ENCODE peak calls at places on chromosomes 1 and 21, in four cellular contexts. Y is H1, B is HCT116, I is K562. Q is an unnamed sample. For H4K20me1, the result is how much of the 10 kb centered on the place peaks cover.

GRCh38 chr1:90761156-90761555 is 44.1 kb upstream of the BARHL2 start:
- DNase-seq in Y (no peak), B (no peak), I (no peak), Q (no peak)

GRCh38 chr1:46394108-46394871 is at the start of gene FAAH:
- DNase-seq in B (peak), I (no peak), Y (no peak), Q (no peak)

GRCh38 chr1:100611086-100611485 is 73.1 kb downstream of the GPR88 start:
- DNase-seq in Y (no peak), B (no peak), I (no peak), Q (no peak)

GRCh38 chr1:58446368-58446767 is 100.2 kb downstream of the OMA1 start:
- DNase-seq in Y (no peak), B (no peak), I (no peak), Q (no peak)

GRCh38 chr1:7174561-7174960 is 389.3 kb downstream of the CAMTA1 start:
- DNase-seq in B (no peak), Y (no peak), I (no peak), Q (no peak)

GRCh38 chr1:8902765-8903164 is 24.3 kb upstream of the ENO1 start:
- DNase-seq in I (no peak), Y (no peak), B (no peak), Q (no peak)

GRCh38 chr1:200925821-200926220 is 31.1 kb downstream of the INAVA start:
- DNase-seq in I (no peak), Y (no peak), B (no peak), Q (no peak)

GRCh38 chr1:3170566-3171453 is 101.8 kb downstream of the PRDM16 start:
- DNase-seq in I (peak), Y (no peak), B (no peak), Q (no peak)

GRCh38 chr1:70553192-70553956 is 142.3 kb downstream of the CTH start:
- DNase-seq in Y (no peak), I (no peak), B (no peak), Q (no peak)

GRCh38 chr21:26686278-26686677 is 113.2 kb upstream of the CYYR1 start:
- DNase-seq in B (no peak), I (no peak), Y (no peak), Q (no peak)

GRCh38 chr1:10795305-10796021 is 983 bp downstream of the CASZ1 start:
- DNase-seq in B (no peak), Y (no peak), I (no peak), Q (no peak)

GRCh38 chr21:38506606-38507331 is 8.5 kb upstream of the ERG start:
- DNase-seq in I (no peak), Y (no peak), B (no peak), Q (no peak)

GRCh38 chr21:41932191-41932575 is 21.6 kb downstream of the C2CD2 start:
- DNase-seq in Y (no peak), I (peak), B (peak), Q (no peak)

GRCh38 chr21:28294046-28294445 is 698.6 kb downstream of the LTN1 start:
- DNase-seq in I (no peak), Y (no peak), B (no peak), Q (no peak)

GRCh38 chr1:26161408-26162219 is 2.7 kb downstream of the FAM110D start:
- DNase-seq in I (peak), Y (no peak), B (no peak), Q (no peak)

GRCh38 chr21:40841524-40842196 is 5.3 kb downstream of the DSCAM start:
- DNase-seq in I (no peak), B (no peak), Y (peak), Q (no peak)

GRCh38 chr1:66366618-66367017 is 167.3 kb upstream of the SGIP1 start:
- DNase-seq in B (no peak), Y (no peak), I (no peak), Q (no peak)

GRCh38 chr1:59686170-59686569 is 128.6 kb upstream of the HOOK1 start:
- DNase-seq in I (no peak), Y (no peak), B (no peak), Q (no peak)

GRCh38 chr21:29205009-29205408 is 74.6 kb downstream of the MAP3K7CL start:
- DNase-seq in B (no peak), Y (no peak), I (no peak), Q (no peak)

GRCh38 chr21:41851090-41851790 is 27.9 kb downstream of the PRDM15 start:
- DNase-seq in Y (no peak), B (no peak), I (no peak), Q (no peak)

GRCh38 chr21:43297411-43297981 is 128.7 kb downstream of the CRYAA start:
- DNase-seq in Y (no peak), B (no peak), I (no peak), Q (no peak)

GRCh38 chr1:168920456-168921094 is 185.9 kb upstream of the ATP1B1 start:
- DNase-seq in Y (no peak), B (peak), I (no peak), Q (no peak)

GRCh38 chr1:33338495-33339211 is 17.8 kb upstream of the A3GALT2 start:
- DNase-seq in B (no peak), I (no peak), Y (no peak), Q (no peak)

GRCh38 chr1:1434131-1434811 is 1.2 kb upstream of the VWA1 start:
- DNase-seq in I (no peak), B (no peak), Y (no peak), Q (no peak)

GRCh38 chr1:46084553-46085448 is 47.6 kb downstream of the PIK3R3 start:
- DNase-seq in I (no peak), Y (no peak), B (no peak), Q (no peak)

GRCh38 chr1:180154325-180155201 is at the start of gene QSOX1:
- DNase-seq in Y (peak), B (peak), I (peak), Q (peak)
- TF ChIP-seq SRF in Y (no peak), B (no peak), I (no peak), Q (no peak)

GRCh38 chr1:155933591-155934096 is 569 bp downstream of the KHDC4 start:
- DNase-seq in B (no peak), Y (no peak), I (peak), Q (no peak)
- H4K20me1 ChIP-seq in B (under half), Y (under half), I (under half), Q (under half)

GRCh38 chr1:111559736-111560279 is 56.4 kb upstream of the ADORA3 start:
- DNase-seq in B (no peak), Y (no peak), I (no peak), Q (no peak)
- TF ChIP-seq RAD21 in B (no peak), Y (no peak), I (no peak), Q (no peak)

GRCh38 chr1:42336978-42337377 is 1.9 kb upstream of the FOXJ3 start:
- DNase-seq in Y (no peak), I (no peak), B (no peak), Q (no peak)
- TF ChIP-seq SRF in Y (no peak), I (no peak), B (no peak), Q (no peak)

GRCh38 chr1:56566994-56567393 is 12.4 kb downstream of the PLPP3 start:
- DNase-seq in I (no peak), Y (no peak), B (no peak), Q (no peak)
- H4K20me1 ChIP-seq in I (under half), Y (under half), B (under half), Q (under half)

GRCh38 chr1:64953241-64953640 is 13.1 kb downstream of the JAK1 start:
- DNase-seq in Y (no peak), I (no peak), B (no peak), Q (no peak)

GRCh38 chr1:64950284-64950809 is 16.0 kb downstream of the JAK1 start:
- DNase-seq in I (no peak), B (no peak), Y (no peak), Q (no peak)

GRCh38 chr1:64955093-64956066 is 11.0 kb downstream of the JAK1 start:
- DNase-seq in B (no peak), Y (no peak), I (no peak), Q (no peak)

GRCh38 chr1:64948905-64949833 is 17.2 kb downstream of the JAK1 start:
- DNase-seq in Y (no peak), I (no peak), B (peak), Q (no peak)

DNA sequence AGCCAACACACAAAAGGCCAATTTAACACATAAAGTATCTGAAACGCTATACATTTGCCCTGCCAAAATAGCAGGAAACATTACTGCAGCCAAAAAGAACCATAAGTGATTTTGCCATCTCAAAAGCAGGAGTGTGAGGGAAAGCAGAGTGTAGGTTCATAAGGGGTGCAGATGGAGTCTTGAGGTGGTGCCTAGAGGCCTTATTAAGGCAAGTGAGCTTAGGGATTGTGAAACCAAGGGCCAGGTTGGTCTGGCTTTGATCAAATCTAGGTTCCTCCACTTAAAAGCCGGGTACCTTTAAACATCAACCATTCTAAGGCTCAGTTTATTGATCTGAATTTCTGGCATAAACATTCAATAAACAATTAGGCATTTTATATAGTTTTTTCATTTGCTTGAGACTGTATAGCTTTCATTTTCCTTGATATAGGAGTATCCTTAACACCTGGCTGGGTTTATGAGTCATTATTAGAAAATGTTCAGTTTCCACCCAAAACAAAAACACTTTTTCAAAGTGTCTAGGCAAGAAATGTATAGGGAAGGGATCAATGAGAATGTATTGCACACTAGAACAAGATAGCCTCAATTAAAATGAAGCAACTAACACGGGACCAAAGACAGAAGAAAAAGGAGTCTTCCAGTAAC is 14.2 kb downstream of the JAK1 start:
- DNase-seq in I (no peak), Y (no peak), B (no peak), Q (no peak)
- TF ChIP-seq RAD21 in I (peak), Y (no peak), B (no peak), Q (no peak)